ENCODE peak calls at places on chromosome 4, in four cellular contexts. H is naive thymus-derived CD4-positive, alpha-beta T cell; Q is GM23248; J is aorta. P is an unnamed sample.

GRCh38 chr4:75630932-75631320 is 598 bp upstream of the CDKL2 start:
- DNase-seq in H (no peak), Q (no peak), J (no peak), P (no peak)

GRCh38 chr4:6308890-6309643 is 39.4 kb downstream of the WFS1 start:
- DNase-seq in J (no peak), H (no peak), Q (peak; percentile 22), P (peak; percentile 44)

GRCh38 chr4:138406881-138407280 is 164.7 kb upstream of the SLC7A11 start:
- DNase-seq in J (no peak), H (no peak), Q (peak; percentile 30), P (no peak)

GRCh38 chr4:128684031-128684430 is 125.5 kb upstream of the JADE1 start:
- DNase-seq in H (no peak), J (no peak), Q (no peak), P (no peak)

GRCh38 chr4:156442961-156443360 is 489.3 kb upstream of the CTSO start:
- DNase-seq in J (no peak), Q (no peak), H (no peak), P (no peak)

GRCh38 chr4:21858971-21859370 is 89.6 kb downstream of the KCNIP4 start:
- DNase-seq in J (no peak), H (no peak), Q (peak; percentile 55), P (no peak)

GRCh38 chr4:150348079-150348478 is 233.9 kb upstream of the MAB21L2 start:
- DNase-seq in H (no peak), J (no peak), Q (peak; percentile 60), P (no peak)

GRCh38 chr4:41538887-41539498 is 1.0 kb downstream of the LIMCH1 start:
- DNase-seq in Q (peak; percentile 37), H (no peak), J (peak; percentile 53), P (no peak)